ENCODE peak calls at places on chromosomes 6 and 20, in four cellular contexts. E is kidney epithelial cell, P is psoas muscle, M is IMR-90. J is an unnamed sample.
A peak's percentile ranks its signal among the peaks of the same experiment; 100 is the strongest.

GRCh38 chr6:105591053-105591452 is 188.2 kb upstream of the PREP start:
- DNase-seq in M (peak; percentile 57), P (no peak), E (no peak), J (no peak)

GRCh38 chr20:38252292-38253288 is 7.9 kb downstream of the KIAA1755 start:
- DNase-seq in P (no peak), M (peak; percentile 41), E (no peak), J (peak; percentile 87)

GRCh38 chr20:24730750-24731149 is 218.3 kb upstream of the CST7 start:
- DNase-seq in M (no peak), P (no peak), E (no peak), J (no peak)

GRCh38 chr6:46040288-46040687 is 24.6 kb upstream of the CLIC5 start:
- DNase-seq in M (no peak), E (no peak), P (no peak), J (no peak)

GRCh38 chr20:62292115-62292514 is 10.7 kb upstream of the ADRM1 start:
- DNase-seq in M (no peak), P (no peak), E (no peak), J (no peak)

GRCh38 chr6:41736800-41737555 is 1.6 kb upstream of the TFEB start:
- DNase-seq in E (no peak), M (no peak), P (peak; percentile 48), J (no peak)

GRCh38 chr6:10662207-10662606 is 32.2 kb downstream of the C6orf52 start:
- DNase-seq in M (no peak), E (no peak), P (no peak), J (no peak)

GRCh38 chr6:52598123-52598823 is 21.4 kb upstream of the TRAM2 start:
- DNase-seq in M (peak; percentile 74), E (no peak), P (peak; percentile 75), J (peak; percentile 81)

GRCh38 chr6:156928972-156929371 is 151.8 kb downstream of the ARID1B start:
- DNase-seq in P (no peak), E (no peak), M (no peak), J (no peak)

GRCh38 chr20:62558779-62559178 is 83.0 kb upstream of the GATA5 start:
- DNase-seq in P (peak; percentile 94), M (no peak), E (no peak), J (no peak)

GRCh38 chr6:33909737-33910136 is 105.9 kb upstream of the MLN start:
- DNase-seq in P (no peak), E (no peak), M (no peak), J (no peak)

GRCh38 chr6:43768983-43769525 is 957 bp upstream of the VEGFA start:
- DNase-seq in E (no peak), M (peak; percentile 91), P (peak; percentile 76), J (peak; percentile 77)
- H3K4me3 ChIP-seq in E (no peak overlapping the region), M (no peak overlapping the region), P (peak overlapping the region; percentile 97), J (no peak overlapping the region)

DNA sequence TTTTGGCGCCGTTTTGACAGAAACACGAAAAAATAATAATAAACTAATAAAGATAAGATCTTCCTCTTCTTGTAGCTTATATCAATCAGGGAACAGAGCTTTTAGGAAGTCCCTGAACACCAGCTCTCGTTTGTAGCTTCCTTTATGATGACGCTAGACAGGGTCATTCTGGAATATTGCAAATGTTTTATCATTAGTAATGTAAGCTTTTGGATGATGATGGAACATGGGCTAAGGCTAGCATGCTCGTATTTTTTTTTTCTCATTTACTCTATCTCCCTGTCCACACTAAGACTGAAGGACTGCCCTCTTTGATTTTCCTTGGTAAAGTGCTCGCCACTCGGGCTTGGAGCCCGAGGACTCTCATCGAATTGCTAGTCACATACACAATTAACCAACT is 22.1 kb upstream of the POM121L2 start:
- DNase-seq in P (no peak), E (no peak), M (no peak), J (no peak)
- TF ChIP-seq CTCF in P (no peak), E (no peak), M (no peak), J (no peak)

DNA sequence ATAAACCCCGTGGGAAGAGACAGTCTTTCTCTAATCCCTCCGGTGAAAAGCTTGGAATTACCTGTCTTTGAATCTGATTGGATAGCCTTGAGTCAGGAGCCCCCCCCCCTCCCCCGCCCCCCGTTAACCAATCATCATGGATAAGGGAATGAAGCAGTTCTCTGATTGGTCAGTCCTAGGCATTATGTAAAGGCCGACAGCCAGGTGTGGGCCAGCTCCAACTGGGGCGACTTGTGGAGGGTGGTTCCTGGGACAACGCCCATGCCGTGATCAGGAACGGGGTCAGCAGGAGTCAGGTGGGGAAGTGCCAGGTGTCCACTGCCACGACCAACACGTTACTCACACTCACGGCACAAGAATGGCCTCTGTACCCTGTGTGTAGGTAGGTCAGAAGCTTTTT is 406.8 kb upstream of the SULF2 start:
- DNase-seq in E (no peak), M (no peak), P (no peak), J (no peak)
- H3K4me3 ChIP-seq in E (no peak overlapping the region), M (no peak overlapping the region), P (no peak overlapping the region), J (no peak overlapping the region)

GRCh38 chr6:118554698-118555097 is 6.6 kb downstream of the PLN start:
- DNase-seq in E (no peak), M (no peak), P (no peak), J (no peak)
- TF ChIP-seq CTCF in E (no peak), M (no peak), P (no peak), J (no peak)

GRCh38 chr6:131946404-131946991 is 4.7 kb downstream of the CCN2 start:
- DNase-seq in M (peak; percentile 78), P (no peak), E (peak; percentile 7), J (peak; percentile 80)

GRCh38 chr6:131948221-131948661 is 2.9 kb downstream of the CCN2 start:
- DNase-seq in E (peak; percentile 12), M (peak; percentile 75), P (no peak), J (peak; percentile 77)

GRCh38 chr6:131945971-131946370 is 5.2 kb downstream of the CCN2 start:
- DNase-seq in M (no peak), P (no peak), E (no peak), J (peak; percentile 38)

GRCh38 chr6:131948692-131949614 is 2.2 kb downstream of the CCN2 start:
- DNase-seq in P (no peak), M (peak; percentile 92), E (peak; percentile 18), J (peak; percentile 84)

DNA sequence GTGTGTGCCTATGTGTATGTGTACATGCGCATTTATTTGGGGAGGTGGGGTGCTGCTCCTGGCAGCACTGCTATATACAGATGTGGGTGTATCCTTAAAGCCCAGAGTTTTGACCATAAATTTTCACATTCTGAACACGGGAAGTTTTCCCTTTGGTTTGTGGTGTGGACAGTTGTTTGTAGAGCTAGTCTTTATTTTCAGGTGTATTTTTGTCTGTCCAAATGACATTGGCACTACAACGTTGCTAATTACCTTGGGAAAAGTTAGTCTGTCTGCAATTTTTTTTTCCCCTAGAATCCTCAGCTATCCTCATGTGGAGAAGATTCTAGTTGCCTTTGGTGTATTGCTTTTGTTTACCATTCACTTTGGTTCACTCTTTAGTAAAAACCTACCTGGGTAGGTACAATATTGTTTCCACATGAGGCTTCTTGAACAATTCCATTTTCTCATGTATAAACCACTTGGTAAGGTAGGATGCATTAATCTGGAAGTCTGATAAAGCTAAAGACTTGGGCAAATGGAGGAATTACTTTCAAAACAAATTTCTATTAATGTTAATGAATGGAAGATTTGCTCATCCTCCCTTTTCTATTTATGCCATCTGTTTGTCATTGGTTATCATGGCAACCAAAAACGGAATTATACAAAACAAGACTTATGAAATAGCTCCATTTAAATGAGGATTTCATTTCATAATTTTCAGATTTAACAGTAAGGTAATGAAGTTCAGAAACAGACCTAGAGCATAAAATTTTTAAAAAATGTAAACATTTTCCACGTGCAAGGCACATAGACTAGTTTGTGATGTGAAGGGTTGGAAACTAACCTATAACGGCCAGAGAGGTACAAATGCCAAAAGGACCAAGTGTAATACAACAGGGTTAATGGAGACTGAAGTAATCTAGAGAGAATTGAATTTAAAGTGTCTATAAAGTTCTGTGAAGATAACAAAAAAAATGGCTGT is 3.9 kb downstream of the CCN2 start:
- DNase-seq in P (no peak), E (peak; percentile 37), M (peak; percentile 84), J (peak; percentile 87)
- H3K4me3 ChIP-seq in P (peak overlapping the region; percentile 70), E (no peak overlapping the region), M (peak overlapping the region; percentile 8), J (no peak overlapping the region)